ENCODE peak calls at places on chromosomes 6 and 20, in six cellular contexts. E is HCT116, B is GM12878, C is SK-N-SH, V is H1, M is HepG2. G is an unnamed sample.

GRCh38 chr6:113936093-113936934 is 34.6 kb downstream of the HDAC2 start:
- DNase-seq in B (peak), E (peak), V (no peak), C (peak), M (peak), G (peak)

GRCh38 chr20:50799890-50800550 is 5.2 kb downstream of the BCAS4 start:
- DNase-seq in B (no peak), V (no peak), E (no peak), M (no peak), C (no peak), G (no peak)

GRCh38 chr6:80641591-80641990 is 535.1 kb downstream of the BCKDHB start:
- DNase-seq in E (no peak), B (no peak), V (no peak), M (no peak), C (no peak), G (no peak)

GRCh38 chr6:107079429-107079828 is 35.9 kb downstream of the BEND3 start:
- DNase-seq in M (peak), C (no peak), B (no peak), V (no peak), E (peak), G (no peak)

GRCh38 chr6:107330190-107330589 is 129.2 kb downstream of the PDSS2 start:
- DNase-seq in M (no peak), E (no peak), B (peak), C (no peak), V (no peak), G (peak)

GRCh38 chr6:90219168-90219985 is 77.3 kb downstream of the BACH2 start:
- DNase-seq in B (no peak), M (no peak), V (no peak), C (peak), E (no peak), G (no peak)

GRCh38 chr6:43746071-43746470 is 23.9 kb upstream of the VEGFA start:
- DNase-seq in C (peak), B (no peak), V (no peak), E (no peak), M (no peak), G (no peak)

GRCh38 chr6:106477158-106477557 is 116.6 kb downstream of the CRYBG1 start:
- DNase-seq in V (no peak), B (no peak), M (no peak), C (no peak), E (no peak), G (no peak)

GRCh38 chr20:23926941-23927872 is 47.7 kb upstream of the CST5 start:
- DNase-seq in B (no peak), V (no peak), E (no peak), C (peak), M (no peak), G (no peak)

GRCh38 chr6:125742433-125743120 is 6.9 kb upstream of the HEY2 start:
- DNase-seq in M (no peak), B (no peak), C (no peak), E (no peak), V (no peak), G (no peak)

DNA sequence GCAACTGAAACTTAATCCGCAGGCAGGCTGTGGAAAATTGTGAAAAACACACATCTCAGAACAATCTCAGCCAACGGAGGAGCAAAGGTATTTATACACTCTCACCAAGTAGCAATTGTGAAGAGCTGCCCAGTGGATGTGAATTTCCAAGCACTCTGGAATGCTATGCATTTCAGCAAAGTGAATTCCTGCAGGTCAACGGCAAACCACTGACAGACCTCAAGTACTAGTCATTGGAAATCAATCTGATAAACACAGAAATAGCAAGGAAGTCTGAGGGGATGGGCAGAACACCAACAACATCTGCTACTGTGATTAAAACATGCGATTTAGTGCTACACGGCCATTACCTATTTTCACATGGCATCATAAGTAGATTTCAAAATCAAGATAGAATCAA is 429.1 kb downstream of the HTR1B start:
- DNase-seq in E (no peak), V (peak), C (no peak), M (no peak), B (no peak), G (no peak)
- TF ChIP-seq JUND in E (no peak), V (no peak), C (peak), M (no peak), B (no peak), G (no peak)

DNA sequence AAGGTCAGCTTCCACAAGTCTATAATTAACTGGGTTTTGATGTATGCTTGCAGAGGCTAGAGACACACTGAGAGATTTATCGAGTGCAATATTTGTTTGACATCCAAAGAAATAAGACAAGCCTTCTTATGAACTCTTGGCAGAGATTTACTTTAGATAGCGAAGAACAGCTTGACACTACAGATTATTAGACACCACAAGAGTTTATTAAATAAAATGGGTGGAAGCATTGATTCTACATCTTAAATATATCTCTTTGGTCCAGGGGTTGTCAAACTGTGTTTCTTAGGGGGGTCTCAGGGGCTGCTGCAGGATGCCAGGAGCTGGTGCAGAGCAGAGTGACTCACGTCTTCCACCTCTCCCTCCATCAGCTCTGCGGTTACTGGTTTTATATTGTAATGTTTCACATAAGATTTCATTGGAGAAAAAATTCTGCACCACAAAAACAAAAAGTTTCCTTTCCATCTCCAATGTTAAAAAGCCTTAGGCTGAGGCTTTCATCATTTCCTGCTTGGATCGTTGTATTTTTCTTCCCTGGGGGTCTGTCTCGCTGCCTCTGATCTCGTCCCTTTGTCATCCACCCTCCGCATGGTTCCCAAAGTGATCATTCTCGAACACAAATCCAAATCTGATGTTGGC is 176.2 kb upstream of the AHI1 start:
- DNase-seq in V (no peak), B (no peak), E (no peak), M (no peak), C (no peak), G (no peak)
- TF ChIP-seq JUND in V (no peak), B (no peak), E (no peak), M (no peak), C (no peak), G (no peak)

GRCh38 chr20:20505554-20505953 is 137.7 kb downstream of the INSM1 start:
- DNase-seq in M (no peak), V (no peak), B (no peak), C (no peak), E (no peak), G (no peak)
- TF ChIP-seq JUND in M (no peak), V (no peak), B (no peak), C (no peak), E (no peak), G (no peak)

DNA sequence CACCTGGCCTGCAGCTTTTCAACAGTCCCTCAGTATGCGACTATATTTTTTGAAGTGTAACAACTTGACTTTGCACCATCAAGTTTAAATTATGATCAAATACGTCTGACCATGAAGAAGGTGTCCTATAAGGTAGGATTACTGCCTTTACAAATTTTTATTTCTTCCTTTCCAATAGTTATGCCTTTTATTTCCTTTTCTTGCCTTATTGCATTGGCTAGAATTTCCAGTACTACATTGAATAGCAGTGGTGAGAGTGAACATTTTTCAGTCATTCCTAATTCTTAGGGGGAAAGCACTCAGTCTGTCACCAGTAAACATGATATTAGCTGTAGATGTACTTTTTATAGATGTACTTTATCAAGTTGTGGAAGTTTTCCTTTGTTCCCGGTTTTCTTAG is 81.4 kb downstream of the IRAK1BP1 start:
- DNase-seq in E (no peak), V (no peak), M (no peak), B (no peak), C (no peak), G (no peak)
- TF ChIP-seq JUND in E (no peak), V (no peak), M (no peak), B (no peak), C (no peak), G (no peak)

GRCh38 chr6:98905759-98906158 is 42.0 kb downstream of the FBXL4 start:
- DNase-seq in E (no peak), B (no peak), C (no peak), V (no peak), M (no peak), G (no peak)

GRCh38 chr6:98904096-98904495 is 43.6 kb downstream of the FBXL4 start:
- DNase-seq in V (no peak), E (no peak), M (no peak), C (no peak), B (no peak), G (no peak)
- TF ChIP-seq JUND in V (no peak), E (no peak), M (no peak), C (no peak), B (no peak), G (no peak)

DNA sequence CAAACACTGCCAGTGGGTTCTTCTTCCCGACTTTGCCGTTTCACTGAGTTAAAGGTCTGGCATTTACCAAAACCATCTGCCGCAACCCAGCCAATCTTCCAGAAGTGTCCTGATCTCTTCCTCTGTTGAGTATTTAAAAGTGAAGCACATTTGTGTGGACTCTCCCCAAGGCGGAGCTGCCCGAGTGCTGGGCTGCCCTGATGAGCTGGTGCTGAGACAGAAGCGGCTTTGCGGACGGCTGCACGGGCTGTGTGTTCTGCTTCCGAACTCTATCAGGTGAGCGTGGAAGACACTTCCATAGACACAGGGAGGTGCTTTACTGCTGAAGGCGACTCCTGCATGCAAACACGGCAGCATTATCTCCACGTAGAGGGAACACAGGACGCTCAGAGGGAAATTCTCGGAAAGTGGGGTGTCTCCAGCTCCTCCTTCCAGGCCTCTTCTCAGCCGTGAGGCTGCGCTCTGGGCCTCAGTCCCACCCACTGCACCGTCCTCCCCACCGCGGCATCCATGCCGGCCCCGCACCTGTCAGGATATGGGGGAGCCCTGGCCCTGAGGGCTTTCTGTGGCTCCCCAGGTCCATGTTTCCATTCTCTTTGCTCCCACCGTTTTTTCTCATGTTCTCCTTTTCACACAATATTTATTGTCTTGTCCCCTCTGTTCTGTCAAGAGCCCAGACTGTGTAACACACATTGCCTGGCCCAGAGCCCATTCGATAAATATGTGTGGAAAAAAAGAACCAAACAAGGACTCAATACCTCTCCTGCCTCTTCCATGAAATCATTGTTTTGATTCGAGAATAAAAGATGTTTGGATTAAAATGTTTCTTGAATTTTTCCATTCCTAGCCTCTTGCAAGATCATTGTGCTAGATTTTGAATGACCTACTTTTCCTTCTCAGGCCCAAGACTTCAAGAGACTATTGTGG is 205.1 kb downstream of the DLL1 start:
- DNase-seq in V (no peak), E (no peak), C (no peak), M (no peak), B (no peak), G (no peak)
- TF ChIP-seq JUND in V (no peak), E (no peak), C (no peak), M (no peak), B (no peak), G (no peak)

G was measured in T47D.